ENCODE peak calls at places on chromosome 16, in seven cellular contexts. A, N, G, W, V, Y and E are unnamed samples.
A peak's percentile ranks its signal among the peaks of the same experiment; 100 is the strongest.

GRCh38 chr16:86533076-86533475 is 22.0 kb downstream of the MTHFSD start:
- DNase-seq in A (no peak), N (no peak), G (no peak), W (no peak), V (no peak), Y (no peak), E (no peak)

GRCh38 chr16:78106659-78107058 is 7.2 kb downstream of the WWOX start:
- DNase-seq in A (no peak), N (no peak), G (no peak), W (no peak), V (no peak), Y (no peak), E (no peak)

GRCh38 chr16:14462811-14463210 is 167.2 kb downstream of the PARN start:
- DNase-seq in A (no peak), N (no peak), G (no peak), W (no peak), V (no peak), Y (no peak), E (no peak)

GRCh38 chr16:12420661-12421209 is 383.0 kb downstream of the CPPED1 start:
- DNase-seq in A (no peak), N (no peak), G (no peak), W (no peak), V (no peak), Y (no peak), E (no peak)

GRCh38 chr16:49889725-49890397 is 33.9 kb upstream of the ZNF423 start:
- DNase-seq in A (no peak), N (no peak), G (no peak), W (no peak), V (no peak), Y (no peak), E (no peak)

GRCh38 chr16:22005746-22006145 is 2.2 kb upstream of the MOSMO start:
- DNase-seq in A (no peak), N (no peak), G (no peak), W (no peak), V (no peak), Y (no peak), E (no peak)

GRCh38 chr16:2842340-2843000 is 12.4 kb downstream of the ZG16B start:
- DNase-seq in A (no peak), N (no peak), G (peak; percentile 45), W (no peak), V (no peak), Y (peak; percentile 23), E (no peak)

GRCh38 chr16:10745856-10746255 is 2.2 kb downstream of the NUBP1 start:
- DNase-seq in A (no peak), N (no peak), G (no peak), W (no peak), V (no peak), Y (no peak), E (no peak)

GRCh38 chr16:85757341-85757822 is 6.5 kb upstream of the C16orf74 start:
- DNase-seq in A (peak; percentile 91), N (no peak), G (no peak), W (no peak), V (no peak), Y (no peak), E (no peak)

GRCh38 chr16:27526169-27526568 is 23.5 kb downstream of the GTF3C1 start:
- DNase-seq in A (no peak), N (no peak), G (no peak), W (no peak), V (no peak), Y (no peak), E (no peak)

GRCh38 chr16:48537275-48537674 is 72.7 kb downstream of the N4BP1 start:
- DNase-seq in A (no peak), N (no peak), G (no peak), W (no peak), V (no peak), Y (no peak), E (no peak)

GRCh38 chr16:68992521-68992920 is 112.9 kb upstream of the HAS3 start:
- DNase-seq in A (peak; percentile 32), N (peak; percentile 59), G (no peak), W (peak; percentile 52), V (peak; percentile 68), Y (no peak), E (no peak)

GRCh38 chr16:30948956-30949654 is at the start of gene ORAI3:
- DNase-seq in A (no peak), N (peak; percentile 50), G (no peak), W (peak; percentile 83), V (peak; percentile 46), Y (no peak), E (no peak)

GRCh38 chr16:90026135-90026534 is 6.9 kb upstream of the DBNDD1 start:
- DNase-seq in A (no peak), N (no peak), G (no peak), W (no peak), V (no peak), Y (no peak), E (no peak)

GRCh38 chr16:25707982-25708583 is 16.3 kb downstream of the HS3ST4 start:
- DNase-seq in A (no peak), N (no peak), G (no peak), W (no peak), V (no peak), Y (no peak), E (no peak)

GRCh38 chr16:13005836-13006235 is 104.4 kb downstream of the SHISA9 start:
- DNase-seq in A (no peak), N (no peak), G (no peak), W (no peak), V (no peak), Y (no peak), E (no peak)

GRCh38 chr16:66515543-66516171 is 34.3 kb downstream of the TK2 start:
- DNase-seq in A (peak; percentile 81), N (no peak), G (no peak), W (peak; percentile 79), V (peak; percentile 84), Y (no peak), E (no peak)

GRCh38 chr16:81694494-81695285 is 84.4 kb upstream of the PLCG2 start:
- DNase-seq in A (no peak), N (no peak), G (no peak), W (no peak), V (no peak), Y (no peak), E (no peak)

GRCh38 chr16:87817910-87818309 is 51.4 kb downstream of the SLC7A5 start:
- DNase-seq in A (no peak), N (no peak), G (no peak), W (no peak), V (no peak), Y (no peak), E (no peak)

GRCh38 chr16:54493076-54493475 is 206.5 kb upstream of the IRX3 start:
- DNase-seq in A (no peak), N (no peak), G (no peak), W (peak; percentile 38), V (no peak), Y (no peak), E (no peak)

GRCh38 chr16:4376126-4376819 is 4.6 kb downstream of the VASN start:
- DNase-seq in A (peak; percentile 71), N (no peak), G (no peak), W (peak; percentile 91), V (peak; percentile 58), Y (no peak), E (no peak)

GRCh38 chr16:85006639-85007038 is 4.7 kb downstream of the ZDHHC7 start:
- DNase-seq in A (no peak), N (no peak), G (no peak), W (peak; percentile 65), V (no peak), Y (no peak), E (no peak)

GRCh38 chr16:11687606-11688519 is 19.6 kb downstream of the SNN start:
- DNase-seq in A (no peak), N (no peak), G (no peak), W (no peak), V (no peak), Y (no peak), E (no peak)

GRCh38 chr16:23071202-23072083 is 77.8 kb downstream of the USP31 start:
- DNase-seq in A (peak; percentile 16), N (no peak), G (no peak), W (peak; percentile 61), V (no peak), Y (no peak), E (no peak)

GRCh38 chr16:14354561-14355351 is 275.3 kb downstream of the PARN start:
- DNase-seq in A (no peak), N (no peak), G (no peak), W (peak; percentile 35), V (no peak), Y (no peak), E (no peak)

GRCh38 chr16:89557230-89557935 is 3.1 kb upstream of the RPL13 start:
- DNase-seq in A (peak; percentile 31), N (no peak), G (peak; percentile 75), W (peak; percentile 79), V (peak; percentile 60), Y (peak; percentile 60), E (no peak)

GRCh38 chr16:3736116-3736515 is 18.8 kb upstream of the TRAP1 start:
- DNase-seq in A (no peak), N (no peak), G (no peak), W (no peak), V (no peak), Y (no peak), E (no peak)

GRCh38 chr16:55021595-55022475 is 91.2 kb downstream of the IRX5 start:
- DNase-seq in A (peak; percentile 46), N (peak; percentile 65), G (no peak), W (no peak), V (no peak), Y (no peak), E (no peak)

GRCh38 chr16:35352431-35352830 is 1893.0 kb downstream of the TP53TG3F start:
- DNase-seq in A (no peak), N (no peak), G (no peak), W (no peak), V (no peak), Y (no peak), E (no peak)

GRCh38 chr16:63289834-63290460 is 1253.7 kb upstream of the CDH8 start:
- DNase-seq in A (peak; percentile 2), N (peak; percentile 16), G (no peak), W (peak; percentile 37), V (peak; percentile 62), Y (no peak), E (no peak)

GRCh38 chr16:11112723-11113348 is 143.2 kb downstream of the SOCS1 start:
- DNase-seq in A (no peak), N (no peak), G (no peak), W (no peak), V (no peak), Y (no peak), E (no peak)